ENCODE peak calls at places on chromosomes 7 and 10, in six cellular contexts. P, B, W, S, G and N are unnamed samples.

GRCh38 chr10:88012627-88013026 is 149.2 kb downstream of the PTEN start:
- DNase-seq in P (no peak), B (no peak), W (no peak), S (no peak), G (no peak), N (no peak)

GRCh38 chr7:30852744-30853288 is 58.8 kb upstream of the AQP1 start:
- DNase-seq in P (no peak), B (no peak), W (no peak), S (no peak), G (no peak), N (no peak)

GRCh38 chr7:78607099-78607498 is 808.5 kb downstream of the PHTF2 start:
- DNase-seq in P (peak), B (no peak), W (no peak), S (no peak), G (peak), N (peak)

GRCh38 chr7:37534893-37535610 is 86.4 kb upstream of the ELMO1 start:
- DNase-seq in P (no peak), B (no peak), W (no peak), S (no peak), G (no peak), N (no peak)

GRCh38 chr7:17297243-17297642 is 1.2 kb upstream of the AHR start:
- DNase-seq in P (no peak), B (no peak), W (no peak), S (no peak), G (no peak), N (no peak)

GRCh38 chr10:59465089-59465488 is 102.7 kb upstream of the FAM13C start:
- DNase-seq in P (no peak), B (peak), W (no peak), S (peak), G (no peak), N (no peak)

GRCh38 chr10:118754132-118754555 is 626 bp downstream of the CACUL1 start:
- DNase-seq in P (peak), B (no peak), W (peak), S (peak), G (peak), N (peak)

GRCh38 chr10:27620425-27621397 is 116.6 kb downstream of the RAB18 start:
- DNase-seq in P (no peak), B (peak), W (no peak), S (no peak), G (peak), N (no peak)

GRCh38 chr10:49334993-49335972 is 36.3 kb downstream of the C10orf71 start:
- DNase-seq in P (no peak), B (no peak), W (no peak), S (no peak), G (no peak), N (no peak)

GRCh38 chr10:68032113-68032512 is 43.0 kb downstream of the HERC4 start:
- DNase-seq in P (no peak), B (peak), W (no peak), S (no peak), G (no peak), N (no peak)

GRCh38 chr7:45695249-45695995 is 121.3 kb downstream of the ADCY1 start:
- DNase-seq in P (peak), B (no peak), W (no peak), S (no peak), G (no peak), N (no peak)

GRCh38 chr7:12199363-12199762 is 11.7 kb upstream of the TMEM106B start:
- DNase-seq in P (no peak), B (peak), W (no peak), S (peak), G (peak), N (no peak)

GRCh38 chr7:139542308-139543151 is 19.0 kb downstream of the CLEC2L start:
- DNase-seq in P (no peak), B (no peak), W (no peak), S (no peak), G (peak), N (no peak)

GRCh38 chr7:92644406-92645113 is 54.4 kb upstream of the FAM133B start:
- DNase-seq in P (no peak), B (peak), W (no peak), S (peak), G (no peak), N (no peak)

GRCh38 chr10:11835061-11835460 is 11.9 kb downstream of the PROSER2 start:
- DNase-seq in P (no peak), B (no peak), W (no peak), S (no peak), G (no peak), N (no peak)

GRCh38 chr10:72889391-72889831 is 4.1 kb upstream of the OIT3 start:
- DNase-seq in P (no peak), B (peak), W (no peak), S (no peak), G (no peak), N (no peak)

GRCh38 chr10:42975005-42975493 is 101.8 kb upstream of the RET start:
- DNase-seq in P (no peak), B (no peak), W (no peak), S (no peak), G (no peak), N (peak)

GRCh38 chr7:112236597-112236996 is 30.1 kb downstream of the ZNF277 start:
- DNase-seq in P (no peak), B (no peak), W (no peak), S (no peak), G (no peak), N (no peak)

GRCh38 chr7:48084727-48085432 is 4.2 kb upstream of the UPP1 start:
- DNase-seq in P (no peak), B (peak), W (no peak), S (peak), G (peak), N (no peak)

GRCh38 chr10:15725603-15726002 is 5.9 kb upstream of the ITGA8 start:
- DNase-seq in P (no peak), B (peak), W (no peak), S (peak), G (peak), N (no peak)

DNA sequence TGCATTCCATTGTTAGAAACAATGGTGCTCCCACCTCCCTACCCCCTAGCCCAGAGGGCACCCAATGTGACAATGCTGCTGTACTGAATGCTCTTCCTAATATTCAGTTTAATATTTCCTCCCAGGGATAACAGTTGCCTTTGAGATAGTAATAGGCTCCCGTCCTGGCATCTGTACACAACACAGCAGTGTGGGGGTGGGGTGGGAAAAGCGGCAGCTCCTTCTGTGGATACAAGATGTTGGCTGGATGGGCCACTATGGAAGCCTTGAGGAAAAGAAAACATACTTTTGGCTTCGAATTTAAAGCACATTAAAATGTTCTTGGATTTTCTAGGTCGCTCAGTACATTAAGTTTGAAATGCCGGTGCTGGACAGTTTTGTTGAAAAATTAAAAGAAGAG is 9.2 kb upstream of the ZNF22 start:
- DNase-seq in P (no peak), B (no peak), W (no peak), S (no peak), G (no peak), N (no peak)
- H3K9ac ChIP-seq in P (no peak), B (no peak), W (no peak), S (no peak), G (no peak), N (no peak)

GRCh38 chr7:4693152-4693551 is 11.1 kb downstream of the FOXK1 start:
- DNase-seq in P (no peak), B (no peak), W (no peak), S (no peak), G (no peak), N (no peak)

GRCh38 chr7:4692055-4692454 is 10.0 kb downstream of the FOXK1 start:
- DNase-seq in P (no peak), B (no peak), W (no peak), S (no peak), G (no peak), N (no peak)

GRCh38 chr7:4694653-4695335 is 12.7 kb downstream of the FOXK1 start:
- DNase-seq in P (no peak), B (peak), W (no peak), S (peak), G (no peak), N (no peak)

GRCh38 chr7:4690953-4691856 is 9.1 kb downstream of the FOXK1 start:
- DNase-seq in P (no peak), B (no peak), W (no peak), S (no peak), G (no peak), N (no peak)

GRCh38 chr7:4693749-4694148 is 11.7 kb downstream of the FOXK1 start:
- DNase-seq in P (no peak), B (no peak), W (no peak), S (no peak), G (no peak), N (no peak)
- H3K14ac ChIP-seq in P (no peak), B (no peak), W (no peak), S (no peak), G (no peak), N (no peak)

GRCh38 chr7:87127019-87127418 is 25.2 kb upstream of the DMTF1 start:
- DNase-seq in P (no peak), B (no peak), W (no peak), S (no peak), G (no peak), N (no peak)

GRCh38 chr7:87128883-87129282 is 23.4 kb upstream of the DMTF1 start:
- DNase-seq in P (no peak), B (no peak), W (peak), S (no peak), G (no peak), N (peak)

GRCh38 chr7:87119581-87119980 is 32.7 kb upstream of the DMTF1 start:
- DNase-seq in P (no peak), B (no peak), W (no peak), S (no peak), G (no peak), N (no peak)

DNA sequence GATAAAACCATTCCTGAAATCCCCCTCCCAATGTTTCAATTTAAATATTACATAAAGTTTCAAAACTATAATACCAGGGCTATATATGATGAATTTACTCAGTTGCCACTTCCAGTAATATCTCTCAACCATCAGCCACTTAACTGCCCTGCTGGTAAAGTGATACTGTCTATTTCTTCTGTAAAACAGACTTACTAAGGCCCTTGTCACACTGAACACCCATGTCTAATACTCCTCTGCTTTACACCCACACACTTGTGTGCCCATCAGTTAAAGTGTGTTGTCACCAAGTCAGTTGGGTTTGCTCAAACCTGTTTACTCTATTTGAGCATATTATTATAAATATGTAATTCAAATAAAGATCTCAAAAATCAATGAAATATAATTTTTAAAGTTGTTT is 29.1 kb upstream of the DMTF1 start:
- DNase-seq in P (no peak), B (no peak), W (no peak), S (no peak), G (no peak), N (no peak)
- H3K9ac ChIP-seq in P (no peak), B (no peak), W (no peak), S (no peak), G (no peak), N (no peak)

GRCh38 chr10:78557433-78557925 is 511.3 kb upstream of the ZMIZ1 start:
- DNase-seq in P (no peak), B (no peak), W (no peak), S (no peak), G (no peak), N (no peak)
- H3K14ac ChIP-seq in P (no peak), B (no peak), W (no peak), S (no peak), G (no peak), N (no peak)

GRCh38 chr7:26151953-26152781 is at the start of gene NFE2L3:
- DNase-seq in P (peak), B (peak), W (peak), S (peak), G (peak), N (peak)

GRCh38 chr7:26151650-26151952 is 397 bp upstream of the NFE2L3 start:
- DNase-seq in P (no peak), B (no peak), W (no peak), S (no peak), G (no peak), N (no peak)

GRCh38 chr7:26151096-26151495 is 902 bp upstream of the NFE2L3 start:
- DNase-seq in P (no peak), B (no peak), W (no peak), S (no peak), G (no peak), N (no peak)

GRCh38 chr7:26153823-26154783 is 2.1 kb downstream of the NFE2L3 start:
- DNase-seq in P (peak), B (peak), W (no peak), S (peak), G (no peak), N (peak)

GRCh38 chr7:26153246-26153822 is 1.3 kb downstream of the NFE2L3 start:
- DNase-seq in P (peak), B (no peak), W (no peak), S (peak), G (peak), N (peak)
- H3K9ac ChIP-seq in P (peak), B (no peak), W (peak), S (no peak), G (peak), N (peak)

DNA sequence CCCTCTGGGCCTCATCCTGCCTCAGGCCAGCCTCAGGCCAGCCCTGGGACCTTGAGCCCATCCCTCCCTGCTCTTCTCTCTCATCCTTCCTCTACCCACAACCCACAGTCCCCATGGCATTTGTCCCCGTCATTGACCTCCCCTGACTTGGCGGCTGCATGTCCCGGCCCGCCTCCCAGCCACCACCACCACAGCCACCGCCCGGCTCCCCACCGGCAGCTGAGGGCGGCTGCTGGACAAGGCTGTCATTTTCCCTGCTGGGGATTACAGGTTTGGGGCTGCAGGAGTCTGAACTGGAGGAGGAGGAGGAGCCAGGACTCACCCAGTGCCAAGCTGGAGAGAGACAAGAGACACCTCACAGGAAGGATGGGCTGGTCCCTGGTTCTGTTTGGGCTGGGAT is 112.9 kb downstream of the ZMIZ1 start:
- DNase-seq in P (no peak), B (no peak), W (no peak), S (no peak), G (no peak), N (no peak)
- H3K14ac ChIP-seq in P (no peak), B (peak), W (no peak), S (no peak), G (no peak), N (no peak)

GRCh38 chr10:62562101-62562500 is 187.9 kb downstream of the ZNF365 start:
- DNase-seq in P (no peak), B (no peak), W (no peak), S (peak), G (no peak), N (no peak)
- H3K9ac ChIP-seq in P (no peak), B (no peak), W (no peak), S (no peak), G (no peak), N (no peak)

DNA sequence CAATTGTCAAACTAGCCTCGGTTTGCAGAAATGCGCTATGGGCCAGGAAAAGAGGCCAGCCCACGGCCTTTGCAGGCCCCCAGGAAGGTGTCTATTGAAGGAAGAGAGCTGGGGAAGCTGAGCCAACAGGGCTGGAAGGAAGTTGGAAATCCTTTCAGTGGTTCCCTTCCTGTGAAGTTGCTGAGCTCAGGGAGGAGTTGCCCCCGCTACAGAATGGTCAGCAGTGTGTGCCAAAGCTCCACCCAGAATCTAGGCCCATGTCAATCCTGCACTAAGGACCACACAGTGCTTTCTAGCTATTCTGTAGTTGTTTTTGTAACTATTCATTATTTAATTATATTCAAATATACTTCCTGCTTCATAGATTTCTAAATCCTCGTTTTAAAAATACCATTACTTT is 91.5 kb upstream of the ANLN start:
- DNase-seq in P (no peak), B (no peak), W (no peak), S (no peak), G (no peak), N (no peak)
- H3K14ac ChIP-seq in P (no peak), B (no peak), W (no peak), S (no peak), G (no peak), N (no peak)